ENCODE peak calls at places on chromosomes 3 and 15, in seven cellular contexts. S, K, H, Q, D, X and Y are unnamed samples.

GRCh38 chr15:39599871-39600270 is 19.0 kb downstream of the THBS1 start:
- DNase-seq in S (no peak), Q (no peak), K (no peak), D (no peak), H (no peak), X (no peak), Y (no peak)

GRCh38 chr3:69433938-69434263 is 48.0 kb upstream of the FRMD4B start:
- DNase-seq in S (peak; percentile 27), X (no peak), Q (no peak), K (peak; percentile 81), H (no peak), D (peak; percentile 45), Y (peak; percentile 55)

GRCh38 chr3:3071136-3071535 is 39.0 kb downstream of the IL5RA start:
- DNase-seq in D (no peak), Q (no peak), H (no peak), K (peak; percentile 34), S (no peak), X (no peak), Y (no peak)

GRCh38 chr15:25740438-25741252 is 122.5 kb downstream of the ATP10A start:
- DNase-seq in D (no peak), H (no peak), X (no peak), K (no peak), S (no peak), Q (no peak), Y (no peak)

GRCh38 chr3:10320320-10320677 is 613 bp downstream of the SEC13 start:
- DNase-seq in X (no peak), H (no peak), S (no peak), K (no peak), Q (no peak), D (peak; percentile 8), Y (no peak)

GRCh38 chr3:14476583-14477265 is 63.4 kb downstream of the GRIP2 start:
- DNase-seq in D (no peak), S (no peak), X (no peak), K (no peak), H (no peak), Q (no peak), Y (no peak)

GRCh38 chr3:131110087-131110486 is 83.4 kb downstream of the NEK11 start:
- DNase-seq in H (no peak), D (peak; percentile 62), K (no peak), Q (no peak), X (no peak), S (peak; percentile 91), Y (no peak)

GRCh38 chr15:78243491-78243941 is 9.2 kb upstream of the ACSBG1 start:
- DNase-seq in D (peak; percentile 57), Q (no peak), X (no peak), H (no peak), K (peak; percentile 56), S (peak; percentile 31), Y (no peak)

GRCh38 chr3:163939926-163940325 is 1138.4 kb downstream of the SI start:
- DNase-seq in X (peak; percentile 54), K (peak; percentile 18), D (no peak), S (peak; percentile 8), Q (no peak), H (no peak), Y (no peak)

GRCh38 chr3:108130247-108130646 is 39.4 kb upstream of the CD47 start:
- DNase-seq in Q (no peak), H (no peak), D (no peak), X (no peak), K (no peak), S (no peak), Y (no peak)

GRCh38 chr3:139124197-139124596 is 79.5 kb upstream of the PRR23C start:
- DNase-seq in K (no peak), X (no peak), S (no peak), H (no peak), D (no peak), Q (no peak), Y (no peak)

GRCh38 chr15:43511012-43511885 is 6.2 kb upstream of the MAP1A start:
- DNase-seq in D (no peak), K (peak; percentile 61), S (no peak), Q (no peak), X (peak; percentile 37), H (no peak), Y (peak; percentile 49)

GRCh38 chr15:41564286-41564959 is 5.4 kb downstream of the TYRO3 start:
- DNase-seq in S (no peak), H (peak; percentile 66), K (peak; percentile 75), X (no peak), Q (no peak), D (no peak), Y (peak; percentile 89)

GRCh38 chr3:189588061-189588817 is 43.0 kb upstream of the TP63 start:
- DNase-seq in Q (no peak), K (no peak), D (peak; percentile 90), S (peak; percentile 54), H (no peak), X (no peak), Y (no peak)

GRCh38 chr15:65400760-65401606 is 21.8 kb downstream of the IGDCC4 start:
- DNase-seq in S (peak; percentile 49), H (peak; percentile 87), Q (no peak), D (peak; percentile 46), X (peak; percentile 56), K (peak; percentile 92), Y (peak; percentile 87)

GRCh38 chr3:53978386-53978785 is 86.7 kb upstream of the SELENOK start:
- DNase-seq in D (no peak), K (peak; percentile 48), X (no peak), S (no peak), H (no peak), Q (no peak), Y (no peak)

GRCh38 chr15:42504631-42505030 is 9.2 kb downstream of the SNAP23 start:
- DNase-seq in H (no peak), K (no peak), S (no peak), Q (no peak), D (no peak), X (no peak), Y (no peak)

GRCh38 chr3:41202834-41203345 is 3.6 kb downstream of the CTNNB1 start:
- DNase-seq in H (no peak), D (peak; percentile 70), X (no peak), Q (no peak), S (peak; percentile 49), K (peak; percentile 32), Y (peak; percentile 53)

GRCh38 chr3:157502916-157503620 is at the start of gene VEPH1:
- DNase-seq in S (peak; percentile 88), K (peak; percentile 56), D (no peak), X (no peak), H (no peak), Q (no peak), Y (peak; percentile 58)

GRCh38 chr3:23487015-23487414 is 283.9 kb downstream of the UBE2E2 start:
- DNase-seq in D (no peak), K (no peak), S (no peak), X (no peak), Q (no peak), H (no peak), Y (no peak)

GRCh38 chr3:184172681-184173373 is 1.8 kb upstream of the AP2M1 start:
- DNase-seq in H (no peak), S (peak; percentile 92), D (no peak), X (no peak), Q (no peak), K (no peak), Y (no peak)

GRCh38 chr15:63048986-63049665 is 6.6 kb downstream of the TPM1 start:
- DNase-seq in S (no peak), Q (no peak), X (no peak), H (peak; percentile 30), K (peak; percentile 65), D (peak; percentile 64), Y (peak; percentile 70)

GRCh38 chr3:155312781-155313180 is 19.3 kb upstream of the STRIT1 start:
- DNase-seq in K (no peak), D (no peak), H (no peak), S (no peak), X (no peak), Q (no peak), Y (no peak)

GRCh38 chr3:172070269-172070668 is 30.9 kb downstream of the FNDC3B start:
- DNase-seq in D (no peak), Q (no peak), X (no peak), S (no peak), K (no peak), H (no peak), Y (no peak)
- H3K79me2 ChIP-seq in D (peaks cover 98% of the 10 kb centered on the region), Q (peaks cover 52% of the 10 kb centered on the region), X (peaks cover 56% of the 10 kb centered on the region), S (peaks cover 100% of the 10 kb centered on the region), K (peaks cover 100% of the 10 kb centered on the region), H (peaks cover 100% of the 10 kb centered on the region), Y (peaks cover 99% of the 10 kb centered on the region)

DNA sequence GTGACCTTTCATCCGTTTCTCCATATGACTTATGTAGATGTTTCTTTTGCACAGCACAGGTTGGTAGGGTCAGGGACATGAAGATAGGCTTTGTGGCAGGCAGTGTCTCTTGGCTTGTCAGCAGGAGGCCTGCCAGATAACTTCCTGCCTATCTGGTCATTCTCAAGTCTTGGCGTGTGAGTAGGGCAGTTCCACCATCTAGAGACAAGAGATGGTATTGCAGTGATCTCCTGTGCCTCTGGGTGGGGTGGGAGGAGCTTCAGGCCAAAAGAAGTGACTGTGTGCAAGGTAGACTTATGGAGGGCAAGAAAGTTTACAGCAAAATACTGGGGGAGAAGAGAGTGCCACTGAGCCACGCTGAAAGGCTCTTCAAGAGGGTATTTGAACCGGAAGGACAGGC is 11.0 kb downstream of the TEX264 start:
- DNase-seq in H (peak; percentile 82), Q (peak; percentile 81), X (peak; percentile 72), S (peak; percentile 65), D (peak; percentile 84), K (peak; percentile 85), Y (peak; percentile 87)
- H3K79me2 ChIP-seq in H (no peaks in the 10 kb centered on the region), Q (peaks cover 9% of the 10 kb centered on the region), X (no peaks in the 10 kb centered on the region), S (no peaks in the 10 kb centered on the region), D (peaks cover 37% of the 10 kb centered on the region), K (no peaks in the 10 kb centered on the region), Y (peaks cover 2% of the 10 kb centered on the region)

DNA sequence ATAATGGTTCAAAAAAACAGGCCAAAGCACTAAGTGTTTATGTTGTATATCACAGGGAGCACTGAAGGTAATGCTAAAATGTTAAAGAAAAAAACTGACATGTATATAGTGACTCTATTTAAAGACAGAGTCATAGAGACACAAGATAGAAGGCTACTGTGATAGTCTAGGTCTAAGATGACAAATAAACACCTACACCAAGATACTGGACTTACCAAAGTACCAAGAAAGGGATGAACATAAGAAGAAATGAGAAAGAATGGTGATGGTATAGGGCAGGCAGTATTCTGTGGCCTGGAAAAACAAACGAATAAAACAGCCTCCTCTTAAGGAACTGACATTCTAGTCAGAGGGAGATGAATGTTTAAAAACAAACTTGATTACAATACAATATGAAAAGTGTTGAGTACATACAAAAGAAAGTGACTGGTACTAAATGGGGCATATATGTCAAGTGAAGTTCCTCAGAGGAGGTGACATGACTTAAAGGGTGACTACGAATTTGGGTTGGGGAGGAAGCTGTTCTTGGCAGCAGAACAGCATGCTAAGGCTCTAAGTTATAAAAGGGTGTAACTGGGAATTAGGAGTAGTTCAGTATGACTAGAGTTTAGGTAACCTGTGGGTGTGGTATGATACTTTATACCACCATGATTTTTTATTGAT is 5.9 kb downstream of the ABHD10 start:
- DNase-seq in Q (no peak), H (no peak), D (no peak), X (no peak), K (no peak), S (no peak), Y (no peak)
- H3K79me2 ChIP-seq in Q (peaks cover 18% of the 10 kb centered on the region), H (peaks cover 17% of the 10 kb centered on the region), D (peaks cover 33% of the 10 kb centered on the region), X (peaks cover 100% of the 10 kb centered on the region), K (peaks cover 52% of the 10 kb centered on the region), S (peaks cover 61% of the 10 kb centered on the region), Y (peaks cover 34% of the 10 kb centered on the region)

DNA sequence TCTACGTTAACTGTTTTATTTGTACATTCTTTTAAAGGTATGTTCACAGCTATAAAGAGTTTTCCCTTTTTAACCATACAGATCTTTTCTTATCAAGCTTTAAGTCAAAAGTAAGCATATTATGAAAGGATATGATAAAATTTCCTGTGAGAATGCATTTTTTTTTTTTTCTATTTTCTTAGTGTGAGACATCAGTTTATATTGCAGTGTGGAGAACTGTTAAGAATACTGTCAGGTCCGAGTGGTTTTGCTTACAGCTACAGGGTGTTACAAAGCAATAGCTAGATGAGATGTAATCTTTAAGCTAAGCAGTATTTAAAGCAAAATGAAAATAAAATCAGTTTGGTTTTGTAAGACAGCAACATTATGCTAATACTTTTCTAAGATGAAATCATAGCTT is 133.2 kb downstream of the SLC25A26 start:
- DNase-seq in K (no peak), D (no peak), S (no peak), Q (no peak), H (no peak), X (no peak), Y (no peak)
- H3K79me2 ChIP-seq in K (no peaks in the 10 kb centered on the region), D (no peaks in the 10 kb centered on the region), S (no peaks in the 10 kb centered on the region), Q (no peaks in the 10 kb centered on the region), H (no peaks in the 10 kb centered on the region), X (no peaks in the 10 kb centered on the region), Y (no peaks in the 10 kb centered on the region)